ENCODE peak calls at places on chromosomes 2 and 18, in five cellular contexts. One of them, this sample, is unnamed.
A peak's percentile ranks its signal among the peaks of the same experiment; 100 is the strongest.

GRCh38 chr2:24342110-24342910 is 18.0 kb downstream of the ITSN2 start:
- DNase-seq in endothelial cell: no peak
- DNase-seq in SK-N-DZ: no peak
- DNase-seq in IMR-90: peak; percentile 70
- DNase-seq in GM12865: peak; percentile 75
- DNase-seq in this sample: peak; percentile 54

GRCh38 chr2:70086278-70086837 is 919 bp upstream of the PCBP1 start:
- DNase-seq in IMR-90: peak; percentile 82
- DNase-seq in SK-N-DZ: peak; percentile 75
- DNase-seq in endothelial cell: peak; percentile 64
- DNase-seq in GM12865: peak; percentile 92
- DNase-seq in this sample: peak; percentile 89

GRCh38 chr18:32442575-32442974 is 28.1 kb downstream of the GAREM1 start:
- DNase-seq in endothelial cell: no peak
- DNase-seq in SK-N-DZ: no peak
- DNase-seq in IMR-90: no peak
- DNase-seq in GM12865: no peak
- DNase-seq in this sample: no peak

GRCh38 chr2:20428717-20429490 is 18.0 kb upstream of the RHOB start:
- DNase-seq in endothelial cell: no peak
- DNase-seq in IMR-90: no peak
- DNase-seq in GM12865: no peak
- DNase-seq in SK-N-DZ: no peak
- DNase-seq in this sample: no peak

GRCh38 chr2:98385050-98385699 is 38.9 kb downstream of the CNGA3 start:
- DNase-seq in endothelial cell: peak; percentile 83
- DNase-seq in IMR-90: peak; percentile 71
- DNase-seq in GM12865: peak; percentile 81
- DNase-seq in SK-N-DZ: peak; percentile 67
- DNase-seq in this sample: peak; percentile 90

GRCh38 chr2:148887349-148888002 is 12.4 kb downstream of the KIF5C start:
- DNase-seq in SK-N-DZ: no peak
- DNase-seq in GM12865: no peak
- DNase-seq in IMR-90: no peak
- DNase-seq in endothelial cell: no peak
- DNase-seq in this sample: no peak

GRCh38 chr18:75800331-75800648 is 372.8 kb upstream of the SMIM21 start:
- DNase-seq in GM12865: no peak
- DNase-seq in SK-N-DZ: no peak
- DNase-seq in endothelial cell: no peak
- DNase-seq in IMR-90: no peak
- DNase-seq in this sample: no peak

GRCh38 chr2:12452211-12452610 is 264.5 kb upstream of the TRIB2 start:
- DNase-seq in IMR-90: peak; percentile 96
- DNase-seq in GM12865: peak; percentile 13
- DNase-seq in endothelial cell: no peak
- DNase-seq in SK-N-DZ: no peak
- DNase-seq in this sample: peak; percentile 81

This sample was measured in adipocyte.